ENCODE peak calls at places on chromosomes 11 and 22, in five cellular contexts. B is cardiac fibroblast; D is NCI-H774; G is CD8-positive, alpha-beta T cell; H is posterior vena cava. E is an unnamed sample.

GRCh38 chr22:48096846-48097665 is 1334.6 kb downstream of the TBC1D22A start:
- DNase-seq in B (no peak), D (no peak), G (no peak), H (no peak), E (no peak)

GRCh38 chr11:27681664-27682063 is 18.6 kb downstream of the BDNF start:
- DNase-seq in B (no peak), D (no peak), G (no peak), H (no peak), E (no peak)

GRCh38 chr11:115222218-115222862 is 281.9 kb downstream of the CADM1 start:
- DNase-seq in B (peak), D (peak), G (no peak), H (no peak), E (peak)

GRCh38 chr11:121349790-121350189 is 57.2 kb downstream of the SC5D start:
- DNase-seq in B (no peak), D (no peak), G (no peak), H (no peak), E (no peak)

GRCh38 chr11:72391638-72392423 is 42.5 kb downstream of the CLPB start:
- DNase-seq in B (no peak), D (no peak), G (no peak), H (no peak), E (no peak)

GRCh38 chr11:28606930-28607329 is 498.7 kb downstream of the METTL15 start:
- DNase-seq in B (peak), D (no peak), G (no peak), H (no peak), E (peak)

GRCh38 chr11:121648306-121648705 is 195.5 kb upstream of the SORL1-AS1 start:
- DNase-seq in B (no peak), D (no peak), G (no peak), H (no peak), E (no peak)

GRCh38 chr22:38129021-38129420 is 18.5 kb upstream of the BAIAP2L2 start:
- DNase-seq in B (no peak), D (no peak), G (no peak), H (no peak), E (no peak)

GRCh38 chr22:26461188-26461810 is 22.3 kb downstream of the HPS4 start:
- DNase-seq in B (peak), D (no peak), G (peak), H (no peak), E (peak)

GRCh38 chr11:58977470-58977869 is 38.2 kb downstream of the GLYATL1 start:
- DNase-seq in B (no peak), D (no peak), G (no peak), H (no peak), E (no peak)

GRCh38 chr11:68168694-68169093 is 44.4 kb downstream of the KMT5B start:
- DNase-seq in B (no peak), D (no peak), G (no peak), H (no peak), E (no peak)

GRCh38 chr11:115226556-115226955 is 277.7 kb downstream of the CADM1 start:
- DNase-seq in B (peak), D (no peak), G (no peak), H (no peak), E (peak)

GRCh38 chr11:70110538-70111055 is 32.5 kb downstream of the ANO1 start:
- DNase-seq in B (no peak), D (no peak), G (no peak), H (no peak), E (no peak)

GRCh38 chr11:3840289-3840869 is 380 bp downstream of the RHOG start:
- DNase-seq in B (no peak), D (no peak), G (peak), H (no peak), E (peak)

GRCh38 chr11:122395282-122395681 is 260.2 kb upstream of the UBASH3B start:
- DNase-seq in B (no peak), D (no peak), G (no peak), H (no peak), E (no peak)

GRCh38 chr22:20517422-20517821 is 10.0 kb downstream of the MED15 start:
- DNase-seq in B (no peak), D (no peak), G (no peak), H (no peak), E (no peak)

GRCh38 chr11:13105237-13105844 is 96.2 kb downstream of the RASSF10 start:
- DNase-seq in B (no peak), D (peak), G (no peak), H (no peak), E (no peak)

GRCh38 chr22:19723165-19723989 is at the start of gene GP1BB:
- DNase-seq in B (no peak), D (no peak), G (peak), H (no peak), E (no peak)

GRCh38 chr11:36376315-36376887 is 80.3 kb downstream of the PRR5L start:
- DNase-seq in B (peak), D (no peak), G (peak), H (peak), E (peak)

GRCh38 chr11:60159868-60160267 is 23.0 kb downstream of the MS4A6A start:
- DNase-seq in B (no peak), D (no peak), G (no peak), H (no peak), E (no peak)

GRCh38 chr22:48179571-48180546 is 1417.4 kb downstream of the TBC1D22A start:
- DNase-seq in B (no peak), D (no peak), G (no peak), H (no peak), E (no peak)

GRCh38 chr22:22449819-22450218 is 58.7 kb downstream of the ZNF280B start:
- DNase-seq in B (no peak), D (no peak), G (no peak), H (no peak), E (no peak)

GRCh38 chr22:24697671-24698082 is 76.8 kb downstream of the PIWIL3 start:
- DNase-seq in B (no peak), D (no peak), G (no peak), H (peak), E (no peak)

GRCh38 chr11:92852946-92853345 is 116.5 kb upstream of the MTNR1B start:
- DNase-seq in B (no peak), D (no peak), G (no peak), H (no peak), E (no peak)

GRCh38 chr11:36499325-36499724 is 10.7 kb downstream of the TRAF6 start:
- DNase-seq in B (no peak), D (no peak), G (no peak), H (no peak), E (no peak)

GRCh38 chr11:64011371-64011770 is 24.4 kb upstream of the FLRT1 start:
- DNase-seq in B (no peak), D (no peak), G (no peak), H (no peak), E (no peak)

GRCh38 chr11:5726351-5726750 is 9.9 kb upstream of the OR56B1 start:
- DNase-seq in B (no peak), D (no peak), G (no peak), H (no peak), E (no peak)

GRCh38 chr11:46363455-46363920 is 16.2 kb downstream of the DGKZ start:
- DNase-seq in B (peak), D (no peak), G (no peak), H (no peak), E (peak)

GRCh38 chr22:46993626-46994025 is 231.2 kb downstream of the TBC1D22A start:
- DNase-seq in B (no peak), D (no peak), G (no peak), H (peak), E (no peak)

GRCh38 chr11:109612481-109612880 is 190.5 kb downstream of the C11orf87 start:
- DNase-seq in B (peak), D (no peak), G (no peak), H (no peak), E (peak)

GRCh38 chr11:61515686-61516085 is 7.1 kb downstream of the LRRC10B start:
- DNase-seq in B (no peak), D (no peak), G (no peak), H (no peak), E (no peak)

GRCh38 chr11:74870485-74870884 is 78.4 kb downstream of the XRRA1 start:
- DNase-seq in B (peak), D (no peak), G (no peak), H (no peak), E (peak)

GRCh38 chr11:109085708-109086373 is 336.1 kb upstream of the C11orf87 start:
- DNase-seq in B (peak), D (no peak), G (no peak), H (no peak), E (peak)